ENCODE peak calls at places on chromosomes 3 and 15, in eight cellular contexts. One of them, this sample, is unnamed.

GRCh38 chr3:129058441-129059194 is 2.0 kb upstream of the GP9 start:
- DNase-seq in HuH-7: no peak
- DNase-seq in astrocyte of the spinal cord: no peak
- DNase-seq in BE2C: no peak
- DNase-seq in heart right ventricle: no peak
- DNase-seq in frontal cortex: no peak
- DNase-seq in HL-60: no peak
- DNase-seq in SW 1271: no peak
- DNase-seq in this sample: peak; percentile 82

GRCh38 chr3:134106580-134106979 is 76.9 kb upstream of the SLCO2A1 start:
- DNase-seq in HuH-7: no peak
- DNase-seq in astrocyte of the spinal cord: no peak
- DNase-seq in BE2C: no peak
- DNase-seq in heart right ventricle: no peak
- DNase-seq in frontal cortex: no peak
- DNase-seq in HL-60: no peak
- DNase-seq in SW 1271: no peak
- DNase-seq in this sample: no peak

GRCh38 chr15:72229947-72230196 is 1.1 kb downstream of the PKM start:
- DNase-seq in HuH-7: no peak
- DNase-seq in astrocyte of the spinal cord: no peak
- DNase-seq in BE2C: no peak
- DNase-seq in heart right ventricle: no peak
- DNase-seq in frontal cortex: no peak
- DNase-seq in HL-60: no peak
- DNase-seq in SW 1271: no peak
- DNase-seq in this sample: no peak

GRCh38 chr3:28971156-28971555 is 309.7 kb upstream of the RBMS3 start:
- DNase-seq in HuH-7: no peak
- DNase-seq in astrocyte of the spinal cord: no peak
- DNase-seq in BE2C: no peak
- DNase-seq in heart right ventricle: no peak
- DNase-seq in frontal cortex: no peak
- DNase-seq in HL-60: no peak
- DNase-seq in SW 1271: no peak
- DNase-seq in this sample: no peak

GRCh38 chr3:185504636-185505035 is 5.8 kb upstream of the TMEM41A start:
- DNase-seq in HuH-7: no peak
- DNase-seq in astrocyte of the spinal cord: no peak
- DNase-seq in BE2C: no peak
- DNase-seq in heart right ventricle: no peak
- DNase-seq in frontal cortex: no peak
- DNase-seq in HL-60: no peak
- DNase-seq in SW 1271: no peak
- DNase-seq in this sample: no peak

GRCh38 chr3:19272296-19272695 is 124.0 kb downstream of the KCNH8 start:
- DNase-seq in HuH-7: no peak
- DNase-seq in astrocyte of the spinal cord: no peak
- DNase-seq in BE2C: no peak
- DNase-seq in heart right ventricle: no peak
- DNase-seq in frontal cortex: no peak
- DNase-seq in HL-60: no peak
- DNase-seq in SW 1271: no peak
- DNase-seq in this sample: no peak

GRCh38 chr3:67863869-67864268 is 209.5 kb upstream of the SUCLG2 start:
- DNase-seq in HuH-7: peak; percentile 3
- DNase-seq in astrocyte of the spinal cord: peak; percentile 3
- DNase-seq in BE2C: no peak
- DNase-seq in heart right ventricle: no peak
- DNase-seq in frontal cortex: no peak
- DNase-seq in HL-60: no peak
- DNase-seq in SW 1271: no peak
- DNase-seq in this sample: no peak

GRCh38 chr3:123349201-123349535 is 99.7 kb downstream of the ADCY5 start:
- DNase-seq in HuH-7: no peak
- DNase-seq in astrocyte of the spinal cord: no peak
- DNase-seq in BE2C: no peak
- DNase-seq in heart right ventricle: no peak
- DNase-seq in frontal cortex: no peak
- DNase-seq in HL-60: no peak
- DNase-seq in SW 1271: no peak
- DNase-seq in this sample: no peak

GRCh38 chr15:60052796-60053195 is 48.7 kb downstream of the FOXB1 start:
- DNase-seq in HuH-7: no peak
- DNase-seq in astrocyte of the spinal cord: peak; percentile 17
- DNase-seq in BE2C: no peak
- DNase-seq in heart right ventricle: no peak
- DNase-seq in frontal cortex: no peak
- DNase-seq in HL-60: no peak
- DNase-seq in SW 1271: no peak
- DNase-seq in this sample: no peak

GRCh38 chr3:45704544-45704943 is 15.3 kb downstream of the SACM1L start:
- DNase-seq in HuH-7: no peak
- DNase-seq in astrocyte of the spinal cord: no peak
- DNase-seq in BE2C: no peak
- DNase-seq in heart right ventricle: no peak
- DNase-seq in frontal cortex: no peak
- DNase-seq in HL-60: no peak
- DNase-seq in SW 1271: no peak
- DNase-seq in this sample: no peak

This sample was measured in G401.